ENCODE peak calls at places on chromosomes 7 and 10, in five cellular contexts. H, C, S, K and W are unnamed samples.

GRCh38 chr7:1137517-1138167 is 22.4 kb downstream of the ZFAND2A start:
- DNase-seq in H (no peak), C (no peak), S (no peak), K (no peak), W (no peak)

GRCh38 chr7:72268826-72269225 is 143.3 kb downstream of the CALN1 start:
- DNase-seq in H (no peak), C (no peak), S (no peak), K (no peak), W (no peak)

GRCh38 chr7:73519867-73520672 is 2.0 kb downstream of the BAZ1B start:
- DNase-seq in H (no peak), C (no peak), S (no peak), K (peak), W (no peak)

GRCh38 chr7:1437155-1437880 is 22.0 kb downstream of the MICALL2 start:
- DNase-seq in H (no peak), C (no peak), S (no peak), K (no peak), W (no peak)

GRCh38 chr7:80039255-80039884 is 95.3 kb upstream of the GNAI1 start:
- DNase-seq in H (no peak), C (no peak), S (no peak), K (no peak), W (no peak)

GRCh38 chr7:29877196-29877595 is 70.9 kb downstream of the WIPF3 start:
- DNase-seq in H (no peak), C (no peak), S (no peak), K (no peak), W (no peak)

GRCh38 chr7:24870766-24871165 is 109.2 kb downstream of the OSBPL3 start:
- DNase-seq in H (no peak), C (no peak), S (no peak), K (no peak), W (no peak)

GRCh38 chr7:77538186-77538907 is 1.3 kb downstream of the PTPN12 start:
- DNase-seq in H (no peak), C (peak), S (peak), K (peak), W (no peak)

GRCh38 chr10:61586829-61587228 is 75.9 kb upstream of the CABCOCO1 start:
- DNase-seq in H (no peak), C (no peak), S (no peak), K (no peak), W (no peak)

GRCh38 chr7:49486974-49487919 is 286.2 kb upstream of the VWC2 start:
- DNase-seq in H (no peak), C (no peak), S (no peak), K (no peak), W (no peak)

GRCh38 chr10:88865281-88865876 is 13.7 kb upstream of the ANKRD22 start:
- DNase-seq in H (no peak), C (no peak), S (no peak), K (peak), W (no peak)
- TF ChIP-seq CTCF in H (peak), C (no peak), S (no peak), K (peak), W (no peak)

GRCh38 chr10:83050815-83051214 is 1088.5 kb upstream of the GHITM start:
- DNase-seq in H (no peak), C (no peak), S (no peak), K (no peak), W (no peak)
- TF ChIP-seq CTCF in H (no peak), C (no peak), S (no peak), K (no peak), W (no peak)

DNA sequence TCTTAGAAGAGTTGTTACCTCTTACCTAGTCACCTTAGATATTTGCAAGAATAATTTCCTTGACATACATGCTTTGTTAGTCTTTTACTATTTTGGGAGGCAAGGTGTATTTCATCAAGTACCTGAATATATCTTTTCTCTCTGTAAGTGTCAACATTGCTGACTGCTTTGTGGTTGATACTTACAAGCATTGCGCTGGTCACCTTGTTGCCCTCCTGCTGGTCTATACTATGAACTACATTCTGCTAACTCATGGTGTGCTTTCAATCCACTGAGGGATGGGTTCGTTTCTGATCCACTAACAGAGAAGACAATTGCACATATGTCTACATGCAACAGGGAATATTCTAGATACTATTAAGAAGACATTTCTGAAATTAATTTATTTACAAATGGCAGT is 837.8 kb upstream of the COBL start:
- DNase-seq in H (no peak), C (no peak), S (no peak), K (no peak), W (no peak)
- TF ChIP-seq CTCF in H (no peak), C (no peak), S (no peak), K (no peak), W (no peak)

GRCh38 chr7:128055668-128056067 is 24.4 kb upstream of the LRRC4 start:
- DNase-seq in H (no peak), C (no peak), S (no peak), K (no peak), W (no peak)

GRCh38 chr7:128057909-128058308 is 26.7 kb upstream of the LRRC4 start:
- DNase-seq in H (no peak), C (no peak), S (no peak), K (no peak), W (no peak)

GRCh38 chr7:128056901-128057300 is 25.7 kb upstream of the LRRC4 start:
- DNase-seq in H (no peak), C (no peak), S (no peak), K (no peak), W (no peak)

GRCh38 chr7:128060018-128060417 is 28.8 kb upstream of the LRRC4 start:
- DNase-seq in H (no peak), C (no peak), S (no peak), K (no peak), W (no peak)

DNA sequence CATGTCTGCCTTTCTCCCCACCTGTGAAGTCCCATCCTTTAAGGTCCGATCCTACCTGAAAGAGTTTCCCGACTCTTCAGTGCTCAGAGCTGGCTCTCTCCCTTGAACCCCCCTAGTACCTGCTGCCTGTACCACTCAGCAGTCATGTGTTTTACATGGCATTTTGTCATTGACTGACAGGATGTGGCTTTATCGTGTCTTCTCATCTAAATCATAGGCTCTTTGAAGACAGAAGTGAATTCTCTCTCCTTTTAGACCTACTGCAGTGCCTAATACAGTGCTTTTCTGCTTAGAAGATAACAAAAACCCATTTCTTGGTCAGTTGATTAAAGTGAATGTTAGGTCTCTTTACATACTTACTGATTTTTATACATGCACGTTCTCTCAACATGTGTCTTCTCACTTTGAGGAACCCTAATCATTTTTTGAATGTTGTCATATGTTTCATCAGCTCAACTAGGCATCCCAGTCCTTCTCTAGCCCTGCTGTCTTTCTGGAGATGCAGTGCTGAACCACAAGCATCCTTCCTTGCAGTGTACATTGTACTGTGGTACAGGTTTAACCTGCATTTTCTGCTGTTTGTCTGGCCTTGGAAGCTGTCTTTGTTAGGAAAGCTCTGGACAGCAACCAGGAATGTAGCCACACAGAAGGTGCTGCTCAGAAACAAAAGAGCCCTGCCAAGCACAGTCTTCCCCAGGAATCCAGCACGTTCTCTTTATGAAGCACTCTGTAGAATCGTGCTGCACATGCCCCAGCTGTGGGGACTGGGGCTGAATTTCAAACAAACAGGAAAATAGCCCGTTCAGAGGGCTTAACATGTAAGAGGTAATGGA is 28.1 kb upstream of the LRRC4 start:
- DNase-seq in H (no peak), C (no peak), S (no peak), K (no peak), W (no peak)
- TF ChIP-seq CTCF in H (no peak), C (no peak), S (no peak), K (no peak), W (no peak)

GRCh38 chr7:83005410-83005809 is 157.3 kb downstream of the PCLO start:
- DNase-seq in H (no peak), C (no peak), S (no peak), K (peak), W (no peak)
- TF ChIP-seq CTCF in H (no peak), C (no peak), S (no peak), K (no peak), W (no peak)

GRCh38 chr10:50574305-50574704 is 49.5 kb downstream of the SGMS1 start:
- DNase-seq in H (no peak), C (no peak), S (no peak), K (no peak), W (no peak)
- TF ChIP-seq CTCF in H (no peak), C (no peak), S (no peak), K (no peak), W (no peak)